ENCODE peak calls at places on chromosomes 16 and 17, in eight cellular contexts. C, W, R, G, L, V, S and E are unnamed samples.

GRCh38 chr16:2776500-2777139 is 460 bp downstream of the ELOB start:
- DNase-seq in C (no peak), L (peak; percentile 43), R (no peak), S (peak; percentile 72), G (no peak), V (peak; percentile 52), W (no peak), E (no peak)

GRCh38 chr17:57823469-57824401 is 26.1 kb downstream of the MRPS23 start:
- DNase-seq in C (no peak), R (no peak), V (no peak), G (no peak), W (no peak), L (no peak), S (no peak), E (no peak)

GRCh38 chr17:39650121-39650579 is 13.2 kb downstream of the STARD3 start:
- DNase-seq in G (no peak), S (no peak), R (no peak), W (no peak), V (no peak), L (no peak), C (no peak), E (no peak)

GRCh38 chr16:54077412-54077821 is 209.2 kb downstream of the IRX3 start:
- DNase-seq in G (no peak), R (no peak), C (no peak), V (no peak), L (no peak), S (no peak), W (no peak), E (no peak)

GRCh38 chr17:35616506-35616905 is 29.4 kb downstream of the AP2B1 start:
- DNase-seq in C (no peak), L (no peak), V (no peak), S (no peak), R (no peak), G (no peak), W (no peak), E (no peak)

GRCh38 chr17:71084219-71084618 is 914.9 kb downstream of the KCNJ2 start:
- DNase-seq in C (no peak), S (no peak), W (peak; percentile 57), V (no peak), G (peak; percentile 71), R (peak; percentile 42), L (no peak), E (no peak)

GRCh38 chr16:75059411-75059810 is 57.2 kb downstream of the LDHD start:
- DNase-seq in G (no peak), V (no peak), S (no peak), W (no peak), L (no peak), R (no peak), C (no peak), E (no peak)

GRCh38 chr16:11084484-11085024 is 140.2 kb downstream of the CLEC16A start:
- DNase-seq in L (peak; percentile 80), S (peak; percentile 74), C (no peak), R (no peak), W (no peak), V (no peak), G (no peak), E (no peak)

GRCh38 chr17:81576621-81577277 is 24.6 kb upstream of the FAAP100 start:
- DNase-seq in S (no peak), R (no peak), G (no peak), W (no peak), L (no peak), C (no peak), V (no peak), E (no peak)

GRCh38 chr17:21046215-21046614 is 3.4 kb upstream of the USP22 start:
- DNase-seq in G (peak; percentile 54), V (no peak), C (no peak), W (no peak), L (no peak), S (no peak), R (no peak), E (no peak)

GRCh38 chr16:68658258-68658973 is 13.3 kb downstream of the CDH3 start:
- DNase-seq in C (no peak), S (no peak), V (no peak), G (no peak), W (no peak), L (peak; percentile 20), R (no peak), E (peak; percentile 32)

GRCh38 chr16:69417537-69418199 is 6.8 kb upstream of the CYB5B start:
- DNase-seq in S (no peak), W (no peak), V (no peak), L (no peak), R (no peak), C (no peak), G (no peak), E (no peak)

GRCh38 chr16:89163297-89163696 is 8.3 kb upstream of the CDH15 start:
- DNase-seq in G (no peak), S (no peak), V (no peak), C (no peak), L (no peak), W (no peak), R (no peak), E (no peak)

GRCh38 chr16:69340095-69340644 is 598 bp downstream of the NIP7 start:
- DNase-seq in W (no peak), C (no peak), R (no peak), G (no peak), S (no peak), L (no peak), V (no peak), E (no peak)

GRCh38 chr16:49687603-49688002 is 168.3 kb downstream of the ZNF423 start:
- DNase-seq in C (no peak), V (no peak), S (no peak), L (no peak), R (no peak), W (no peak), G (no peak), E (no peak)

GRCh38 chr16:13557476-13557875 is 362.5 kb upstream of the ERCC4 start:
- DNase-seq in C (no peak), L (no peak), G (no peak), W (no peak), S (no peak), R (no peak), V (no peak), E (no peak)

GRCh38 chr16:83145297-83145696 is 518.5 kb downstream of the CDH13 start:
- DNase-seq in C (no peak), V (no peak), S (no peak), G (no peak), L (no peak), W (no peak), R (no peak), E (no peak)

GRCh38 chr16:75555213-75555706 is 792 bp downstream of the TMEM231 start:
- DNase-seq in C (peak; percentile 79), L (peak; percentile 62), S (peak; percentile 91), R (peak; percentile 67), V (peak; percentile 77), W (peak; percentile 69), G (peak; percentile 94), E (peak; percentile 74)

GRCh38 chr17:17075037-17075755 is 32.9 kb downstream of the MPRIP start:
- DNase-seq in C (no peak), R (no peak), W (peak; percentile 48), V (peak; percentile 58), S (peak; percentile 91), L (peak; percentile 78), G (peak; percentile 70), E (peak; percentile 78)

GRCh38 chr17:20315321-20315720 is 152.0 kb downstream of the LGALS9B start:
- DNase-seq in G (no peak), L (no peak), W (no peak), S (no peak), V (no peak), R (no peak), C (no peak), E (no peak)

GRCh38 chr17:6521636-6522035 is 34.7 kb downstream of the PITPNM3 start:
- DNase-seq in G (no peak), W (peak; percentile 12), C (no peak), V (no peak), R (no peak), L (no peak), S (no peak), E (no peak)

GRCh38 chr16:73956592-73957495 is 339.8 kb upstream of the PSMD7 start:
- DNase-seq in R (peak; percentile 54), G (peak; percentile 77), C (no peak), V (no peak), S (peak; percentile 73), L (peak; percentile 45), W (no peak), E (peak; percentile 38)

GRCh38 chr17:58336456-58337094 is 8.0 kb upstream of the TSPOAP1 start:
- DNase-seq in L (no peak), C (peak; percentile 59), G (no peak), W (no peak), V (no peak), R (no peak), S (peak; percentile 72), E (no peak)

DNA sequence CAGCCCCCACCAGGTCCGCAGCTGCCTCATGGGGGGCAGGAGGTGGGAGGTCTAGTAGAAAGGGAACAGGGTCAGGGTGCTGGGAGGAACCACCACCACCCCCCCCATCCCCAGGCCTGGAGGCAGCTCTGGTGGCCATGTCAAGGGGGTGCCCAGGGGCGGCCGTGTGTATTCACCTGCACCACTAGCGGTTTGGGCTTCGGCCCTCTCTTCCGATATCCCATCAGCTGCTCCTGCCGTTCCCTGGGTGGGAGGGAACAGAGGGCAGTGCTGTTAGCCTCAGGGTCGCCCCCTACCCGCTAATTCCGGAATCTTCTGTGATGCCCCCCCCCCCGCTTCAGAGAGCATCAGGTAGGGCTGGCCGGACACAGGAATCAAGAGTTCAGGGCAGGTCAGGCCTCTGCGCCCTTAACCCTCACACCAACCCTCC is 3.8 kb downstream of the CBX4 start:
- DNase-seq in V (no peak), L (no peak), G (no peak), R (no peak), C (no peak), S (no peak), W (no peak), E (no peak)
- H3K36me3 ChIP-seq in V (no peaks in the 10 kb centered on the region), L (no peaks in the 10 kb centered on the region), G (no peaks in the 10 kb centered on the region), R (peaks cover 22% of the 10 kb centered on the region), C (peaks cover 20% of the 10 kb centered on the region), S (peaks cover 26% of the 10 kb centered on the region), W (peaks cover 15% of the 10 kb centered on the region), E (no peaks in the 10 kb centered on the region)

GRCh38 chr17:78120537-78120936 is 8.0 kb downstream of the TMC6 start:
- DNase-seq in S (no peak), C (no peak), W (no peak), V (no peak), R (no peak), G (no peak), L (no peak), E (no peak)
- H3K27ac ChIP-seq in S (no peak overlapping the region), C (no peak overlapping the region), W (no peak overlapping the region), V (no peak overlapping the region), R (no peak overlapping the region), G (no peak overlapping the region), L (no peak overlapping the region), E (no peak overlapping the region)

GRCh38 chr16:85553436-85554113 is 59.5 kb upstream of the GSE1 start:
- DNase-seq in W (peak; percentile 89), C (no peak), L (peak; percentile 64), G (peak; percentile 71), R (peak; percentile 79), S (no peak), V (no peak), E (peak; percentile 67)
- TF ChIP-seq POLR2A in W (peak; percentile 77), C (no peak), L (peak; percentile 26), G (no peak), R (no peak), S (no peak), V (no peak), E (no peak)

DNA sequence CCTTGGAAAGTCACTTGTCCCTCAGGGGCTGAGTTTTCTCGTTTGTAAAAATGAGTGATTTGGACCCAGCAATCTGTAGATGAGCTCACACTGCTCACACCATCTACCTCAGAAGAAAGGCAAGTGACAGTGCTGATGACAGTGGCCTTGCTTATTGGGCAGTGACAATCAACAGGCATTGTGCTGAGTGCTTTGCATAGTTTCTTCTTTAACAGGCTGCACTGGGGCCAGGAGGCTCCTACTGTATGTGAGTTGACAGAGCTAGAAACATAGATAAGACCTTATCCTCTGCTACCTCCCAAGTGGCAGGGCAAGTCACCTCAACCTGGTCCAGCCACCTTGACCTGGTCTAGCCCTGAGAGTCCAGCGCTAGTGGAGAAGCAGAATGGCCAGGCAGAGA is 29.7 kb upstream of the SLC12A3 start:
- DNase-seq in V (no peak), S (no peak), G (no peak), R (no peak), W (no peak), L (no peak), C (no peak), E (no peak)
- H3K36me3 ChIP-seq in V (no peaks in the 10 kb centered on the region), S (peaks cover 88% of the 10 kb centered on the region), G (no peaks in the 10 kb centered on the region), R (peaks cover 99% of the 10 kb centered on the region), W (peaks cover 31% of the 10 kb centered on the region), L (no peaks in the 10 kb centered on the region), C (peaks cover 90% of the 10 kb centered on the region), E (no peaks in the 10 kb centered on the region)